ENCODE peak calls at places on chromosomes 4 and X, in seven cellular contexts. One of them, this sample, is unnamed.

GRCh38 chr4:86596802-86597201 is 2.7 kb downstream of the PTPN13 start:
- DNase-seq in SW480: no peak
- DNase-seq in upper lobe of right lung: no peak
- DNase-seq in A549: no peak
- DNase-seq in Peyer's patch: no peak
- DNase-seq in ovary: no peak
- DNase-seq in cerebellum: no peak
- DNase-seq in this sample: no peak

GRCh38 chr4:6463311-6464289 is 8.8 kb downstream of the PPP2R2C start:
- DNase-seq in ovary: no peak
- DNase-seq in A549: no peak
- DNase-seq in upper lobe of right lung: no peak
- DNase-seq in Peyer's patch: no peak
- DNase-seq in SW480: no peak
- DNase-seq in cerebellum: no peak
- DNase-seq in this sample: no peak

GRCh38 chrX:70552174-70552704 is 107.6 kb downstream of the DLG3 start:
- DNase-seq in cerebellum: no peak
- DNase-seq in A549: no peak
- DNase-seq in SW480: no peak
- DNase-seq in ovary: no peak
- DNase-seq in upper lobe of right lung: no peak
- DNase-seq in Peyer's patch: no peak
- DNase-seq in this sample: no peak

GRCh38 chr4:79147251-79147650 is 178.6 kb downstream of the NAA11 start:
- DNase-seq in Peyer's patch: no peak
- DNase-seq in A549: no peak
- DNase-seq in upper lobe of right lung: no peak
- DNase-seq in ovary: no peak
- DNase-seq in SW480: no peak
- DNase-seq in cerebellum: no peak
- DNase-seq in this sample: no peak

GRCh38 chrX:45668686-45669443 is 468.2 kb upstream of the DIPK2B start:
- DNase-seq in A549: no peak
- DNase-seq in cerebellum: no peak
- DNase-seq in SW480: peak
- DNase-seq in ovary: no peak
- DNase-seq in upper lobe of right lung: no peak
- DNase-seq in Peyer's patch: no peak
- DNase-seq in this sample: no peak

GRCh38 chr4:26235500-26235899 is 85.3 kb upstream of the RBPJ start:
- DNase-seq in cerebellum: peak
- DNase-seq in ovary: no peak
- DNase-seq in A549: no peak
- DNase-seq in SW480: no peak
- DNase-seq in upper lobe of right lung: no peak
- DNase-seq in Peyer's patch: peak
- DNase-seq in this sample: no peak

GRCh38 chr4:36823199-36823967 is 421.2 kb upstream of the NWD2 start:
- DNase-seq in Peyer's patch: no peak
- DNase-seq in ovary: peak
- DNase-seq in A549: no peak
- DNase-seq in SW480: no peak
- DNase-seq in upper lobe of right lung: no peak
- DNase-seq in cerebellum: no peak
- DNase-seq in this sample: no peak

GRCh38 chrX:154074199-154074598 is 23.3 kb downstream of the MECP2 start:
- DNase-seq in SW480: peak
- DNase-seq in A549: peak
- DNase-seq in ovary: no peak
- DNase-seq in cerebellum: no peak
- DNase-seq in Peyer's patch: no peak
- DNase-seq in upper lobe of right lung: no peak
- DNase-seq in this sample: no peak

GRCh38 chr4:141898336-141898735 is 262.0 kb downstream of the IL15 start:
- DNase-seq in A549: no peak
- DNase-seq in upper lobe of right lung: no peak
- DNase-seq in SW480: no peak
- DNase-seq in ovary: no peak
- DNase-seq in Peyer's patch: no peak
- DNase-seq in cerebellum: no peak
- DNase-seq in this sample: no peak

GRCh38 chr4:73764513-73764912 is 24.1 kb downstream of the CXCL8 start:
- DNase-seq in cerebellum: no peak
- DNase-seq in A549: no peak
- DNase-seq in upper lobe of right lung: no peak
- DNase-seq in SW480: no peak
- DNase-seq in Peyer's patch: no peak
- DNase-seq in ovary: no peak
- DNase-seq in this sample: no peak

GRCh38 chr4:175253184-175253902 is 335.2 kb downstream of the ADAM29 start:
- DNase-seq in SW480: no peak
- DNase-seq in upper lobe of right lung: no peak
- DNase-seq in Peyer's patch: no peak
- DNase-seq in ovary: no peak
- DNase-seq in A549: peak
- DNase-seq in cerebellum: no peak
- DNase-seq in this sample: no peak

GRCh38 chr4:185833055-185833598 is 21.1 kb upstream of the SORBS2 start:
- DNase-seq in SW480: no peak
- DNase-seq in Peyer's patch: no peak
- DNase-seq in A549: peak
- DNase-seq in upper lobe of right lung: no peak
- DNase-seq in ovary: no peak
- DNase-seq in cerebellum: no peak
- DNase-seq in this sample: no peak

GRCh38 chrX:542179-542578 is 88.4 kb upstream of the SHOX start:
- DNase-seq in upper lobe of right lung: no peak
- DNase-seq in SW480: no peak
- DNase-seq in Peyer's patch: no peak
- DNase-seq in A549: peak
- DNase-seq in cerebellum: no peak
- DNase-seq in ovary: no peak
- DNase-seq in this sample: no peak

GRCh38 chrX:40266490-40267333 is 169.0 kb upstream of the BCOR start:
- DNase-seq in A549: peak
- DNase-seq in ovary: peak
- DNase-seq in Peyer's patch: peak
- DNase-seq in SW480: peak
- DNase-seq in cerebellum: peak
- DNase-seq in upper lobe of right lung: peak
- DNase-seq in this sample: no peak

GRCh38 chrX:46582964-46583363 is 9.4 kb downstream of the CHST7 start:
- DNase-seq in ovary: no peak
- DNase-seq in cerebellum: no peak
- DNase-seq in SW480: no peak
- DNase-seq in A549: peak
- DNase-seq in upper lobe of right lung: no peak
- DNase-seq in Peyer's patch: no peak
- DNase-seq in this sample: no peak

GRCh38 chr4:54813674-54814073 is 155.9 kb downstream of the KIT start:
- DNase-seq in cerebellum: no peak
- DNase-seq in A549: peak
- DNase-seq in upper lobe of right lung: no peak
- DNase-seq in Peyer's patch: no peak
- DNase-seq in SW480: no peak
- DNase-seq in ovary: no peak
- DNase-seq in this sample: no peak

GRCh38 chr4:38224850-38225249 is 264.7 kb downstream of the PTTG2 start:
- DNase-seq in SW480: no peak
- DNase-seq in upper lobe of right lung: no peak
- DNase-seq in Peyer's patch: no peak
- DNase-seq in ovary: no peak
- DNase-seq in cerebellum: no peak
- DNase-seq in A549: no peak
- DNase-seq in this sample: no peak

GRCh38 chrX:52608961-52609360 is 45.7 kb downstream of the SSX7 start:
- DNase-seq in cerebellum: no peak
- DNase-seq in A549: no peak
- DNase-seq in upper lobe of right lung: no peak
- DNase-seq in ovary: no peak
- DNase-seq in Peyer's patch: no peak
- DNase-seq in SW480: no peak
- DNase-seq in this sample: no peak

GRCh38 chr4:61245321-61245720 is 45.2 kb downstream of the ADGRL3 start:
- DNase-seq in A549: no peak
- DNase-seq in cerebellum: no peak
- DNase-seq in Peyer's patch: no peak
- DNase-seq in SW480: no peak
- DNase-seq in ovary: no peak
- DNase-seq in upper lobe of right lung: no peak
- DNase-seq in this sample: no peak

GRCh38 chr4:108793413-108793812 is 30.6 kb upstream of the ETNPPL start:
- DNase-seq in upper lobe of right lung: no peak
- DNase-seq in Peyer's patch: no peak
- DNase-seq in A549: no peak
- DNase-seq in cerebellum: no peak
- DNase-seq in SW480: no peak
- DNase-seq in ovary: no peak
- DNase-seq in this sample: no peak

GRCh38 chr4:784401-785331 is 41.3 kb downstream of the CPLX1 start:
- DNase-seq in A549: no peak
- DNase-seq in SW480: no peak
- DNase-seq in ovary: peak
- DNase-seq in cerebellum: no peak
- DNase-seq in Peyer's patch: no peak
- DNase-seq in upper lobe of right lung: no peak
- DNase-seq in this sample: no peak

GRCh38 chrX:46737462-46737861 is 21.5 kb downstream of the SLC9A7 start:
- DNase-seq in Peyer's patch: no peak
- DNase-seq in A549: no peak
- DNase-seq in SW480: no peak
- DNase-seq in upper lobe of right lung: no peak
- DNase-seq in ovary: no peak
- DNase-seq in cerebellum: no peak
- DNase-seq in this sample: no peak

GRCh38 chr4:108205859-108206258 is 37.1 kb upstream of the LEF1 start:
- DNase-seq in cerebellum: no peak
- DNase-seq in SW480: no peak
- DNase-seq in A549: no peak
- DNase-seq in upper lobe of right lung: no peak
- DNase-seq in ovary: no peak
- DNase-seq in Peyer's patch: no peak
- DNase-seq in this sample: no peak

GRCh38 chrX:130878350-130879341 is 24.4 kb downstream of the ENOX2 start:
- DNase-seq in upper lobe of right lung: no peak
- DNase-seq in Peyer's patch: no peak
- DNase-seq in SW480: peak
- DNase-seq in A549: peak
- DNase-seq in ovary: no peak
- DNase-seq in cerebellum: peak
- DNase-seq in this sample: no peak

GRCh38 chr4:127140306-127140705 is 492.5 kb upstream of the INTU start:
- DNase-seq in Peyer's patch: no peak
- DNase-seq in SW480: no peak
- DNase-seq in upper lobe of right lung: no peak
- DNase-seq in A549: peak
- DNase-seq in cerebellum: no peak
- DNase-seq in ovary: no peak
- DNase-seq in this sample: no peak

GRCh38 chrX:80808854-80809493 is 703 bp downstream of the BRWD3 start:
- DNase-seq in SW480: peak
- DNase-seq in ovary: peak
- DNase-seq in A549: peak
- DNase-seq in cerebellum: peak
- DNase-seq in upper lobe of right lung: peak
- DNase-seq in Peyer's patch: peak
- DNase-seq in this sample: no peak

GRCh38 chrX:102966701-102967100 is 29.6 kb downstream of the RAB40AL start:
- DNase-seq in cerebellum: no peak
- DNase-seq in Peyer's patch: no peak
- DNase-seq in upper lobe of right lung: no peak
- DNase-seq in A549: no peak
- DNase-seq in SW480: no peak
- DNase-seq in ovary: no peak
- DNase-seq in this sample: no peak

GRCh38 chrX:14356401-14356800 is 172.9 kb upstream of the GLRA2 start:
- DNase-seq in cerebellum: no peak
- DNase-seq in A549: no peak
- DNase-seq in ovary: no peak
- DNase-seq in Peyer's patch: no peak
- DNase-seq in upper lobe of right lung: no peak
- DNase-seq in SW480: no peak
- DNase-seq in this sample: no peak

GRCh38 chr4:22014222-22014741 is 65.7 kb upstream of the KCNIP4 start:
- DNase-seq in upper lobe of right lung: no peak
- DNase-seq in A549: no peak
- DNase-seq in SW480: no peak
- DNase-seq in Peyer's patch: no peak
- DNase-seq in cerebellum: no peak
- DNase-seq in ovary: no peak
- DNase-seq in this sample: no peak

GRCh38 chr4:83862471-83862870 is 326.6 kb downstream of the GPAT3 start:
- DNase-seq in Peyer's patch: no peak
- DNase-seq in cerebellum: no peak
- DNase-seq in upper lobe of right lung: peak
- DNase-seq in ovary: no peak
- DNase-seq in SW480: no peak
- DNase-seq in A549: no peak
- DNase-seq in this sample: no peak

GRCh38 chr4:101251261-101251660 is 96.1 kb downstream of the PPP3CA start:
- DNase-seq in ovary: no peak
- DNase-seq in SW480: no peak
- DNase-seq in upper lobe of right lung: no peak
- DNase-seq in cerebellum: no peak
- DNase-seq in Peyer's patch: no peak
- DNase-seq in A549: no peak
- DNase-seq in this sample: no peak

GRCh38 chr4:150784305-150784704 is 202.4 kb downstream of the MAB21L2 start:
- DNase-seq in upper lobe of right lung: no peak
- DNase-seq in A549: no peak
- DNase-seq in ovary: no peak
- DNase-seq in Peyer's patch: no peak
- DNase-seq in SW480: no peak
- DNase-seq in cerebellum: no peak
- DNase-seq in this sample: no peak

GRCh38 chrX:140949231-140949630 is 53.2 kb upstream of the SPANXB1 start:
- DNase-seq in ovary: no peak
- DNase-seq in cerebellum: no peak
- DNase-seq in A549: no peak
- DNase-seq in upper lobe of right lung: no peak
- DNase-seq in SW480: no peak
- DNase-seq in Peyer's patch: no peak
- DNase-seq in this sample: no peak

GRCh38 chrX:29488919-29489318 is 726.4 kb upstream of the MAGEB2 start:
- DNase-seq in ovary: no peak
- DNase-seq in A549: no peak
- DNase-seq in cerebellum: no peak
- DNase-seq in Peyer's patch: no peak
- DNase-seq in upper lobe of right lung: no peak
- DNase-seq in SW480: no peak
- DNase-seq in this sample: no peak

GRCh38 chr4:177400030-177400429 is 42.2 kb downstream of the AGA start:
- DNase-seq in cerebellum: no peak
- DNase-seq in ovary: no peak
- DNase-seq in SW480: no peak
- DNase-seq in upper lobe of right lung: no peak
- DNase-seq in A549: no peak
- DNase-seq in Peyer's patch: no peak
- DNase-seq in this sample: no peak

GRCh38 chr4:11507920-11508319 is 79.2 kb upstream of the HS3ST1 start:
- DNase-seq in A549: no peak
- DNase-seq in upper lobe of right lung: no peak
- DNase-seq in SW480: no peak
- DNase-seq in ovary: no peak
- DNase-seq in cerebellum: no peak
- DNase-seq in Peyer's patch: no peak
- DNase-seq in this sample: no peak